ENCODE peak calls at places on chromosomes 5 and 9, in five cellular contexts. V is SK-N-SH, O is prostate gland, B is GM23338, U is breast epithelium. G is an unnamed sample.
A peak's percentile ranks its signal among the peaks of the same experiment; 100 is the strongest.

GRCh38 chr9:107782381-107782780 is 292.8 kb upstream of the KLF4 start:
- DNase-seq in V (no peak), O (no peak), B (no peak), U (no peak), G (no peak)

GRCh38 chr5:128143911-128144310 is 60.3 kb downstream of the SLC12A2 start:
- DNase-seq in V (no peak), O (no peak), B (no peak), U (no peak), G (no peak)

GRCh38 chr9:80400624-80401230 is 829.0 kb downstream of the TLE4 start:
- DNase-seq in V (no peak), O (no peak), B (peak; percentile 70), U (no peak), G (no peak)

GRCh38 chr9:13032585-13032984 is 246.9 kb downstream of the MPDZ start:
- DNase-seq in V (no peak), O (no peak), B (no peak), U (no peak), G (no peak)

GRCh38 chr9:113828211-113828610 is 47.9 kb upstream of the ZNF618 start:
- DNase-seq in V (no peak), O (no peak), B (no peak), U (no peak), G (no peak)

GRCh38 chr5:92548351-92548750 is 1032.7 kb downstream of the NR2F1-AS1 start:
- DNase-seq in V (no peak), O (no peak), B (no peak), U (no peak), G (no peak)

GRCh38 chr9:126419475-126419874 is 92.8 kb downstream of the MVB12B start:
- DNase-seq in V (no peak), O (no peak), B (no peak), U (no peak), G (no peak)

GRCh38 chr5:55934117-55934613 is 60.6 kb downstream of the IL6ST start:
- DNase-seq in V (no peak), O (peak; percentile 30), B (no peak), U (peak; percentile 62), G (no peak)

GRCh38 chr5:147507480-147508126 is 2.3 kb downstream of the DPYSL3 start:
- DNase-seq in V (no peak), O (no peak), B (no peak), U (no peak), G (no peak)

GRCh38 chr5:16411741-16412455 is 53.7 kb downstream of the ZNF622 start:
- DNase-seq in V (no peak), O (no peak), B (no peak), U (no peak), G (peak; percentile 60)

GRCh38 chr9:136465500-136466154 is 17.2 kb downstream of the SEC16A start:
- DNase-seq in V (no peak), O (no peak), B (no peak), U (no peak), G (no peak)

GRCh38 chr9:121861501-121862180 is 210.2 kb downstream of the DAB2IP start:
- DNase-seq in V (peak; percentile 61), O (no peak), B (peak; percentile 71), U (peak; percentile 15), G (no peak)
- TF ChIP-seq CTCF in V (peak; percentile 55), O (no peak), B (peak; percentile 58), U (peak; percentile 23), G (no peak)

DNA sequence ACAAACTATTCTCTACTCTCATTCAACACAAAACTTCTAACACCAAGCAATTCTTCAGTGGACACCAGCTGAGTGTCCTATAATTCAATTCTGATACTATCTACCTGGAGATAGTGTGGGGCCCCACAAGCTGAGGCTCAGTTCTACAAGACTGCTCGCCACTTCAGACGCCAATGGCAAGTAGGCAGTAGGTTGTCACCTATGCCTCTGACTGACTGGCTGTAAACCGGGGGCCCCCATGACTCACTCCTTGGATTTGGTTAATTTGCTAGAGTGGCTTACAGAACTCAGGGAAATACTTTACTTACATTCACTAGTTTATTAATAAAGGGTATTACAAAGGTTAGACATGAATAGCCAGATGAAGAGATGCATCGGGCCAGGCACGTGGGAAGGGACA is 21.5 kb downstream of the INIP start:
- DNase-seq in V (no peak), O (no peak), B (no peak), U (no peak), G (no peak)
- TF ChIP-seq POLR2AphosphoS5 in V (no peak), O (no peak), B (no peak), U (no peak), G (no peak)

GRCh38 chr5:43281840-43282658 is 31.2 kb downstream of the HMGCS1 start:
- DNase-seq in V (no peak), O (no peak), B (no peak), U (no peak), G (no peak)

GRCh38 chr5:43288269-43288831 is 24.9 kb downstream of the HMGCS1 start:
- DNase-seq in V (no peak), O (no peak), B (no peak), U (no peak), G (no peak)

GRCh38 chr5:43286623-43287022 is 26.6 kb downstream of the HMGCS1 start:
- DNase-seq in V (no peak), O (no peak), B (no peak), U (no peak), G (no peak)

GRCh38 chr5:43290726-43291125 is 22.5 kb downstream of the HMGCS1 start:
- DNase-seq in V (no peak), O (no peak), B (no peak), U (no peak), G (no peak)

DNA sequence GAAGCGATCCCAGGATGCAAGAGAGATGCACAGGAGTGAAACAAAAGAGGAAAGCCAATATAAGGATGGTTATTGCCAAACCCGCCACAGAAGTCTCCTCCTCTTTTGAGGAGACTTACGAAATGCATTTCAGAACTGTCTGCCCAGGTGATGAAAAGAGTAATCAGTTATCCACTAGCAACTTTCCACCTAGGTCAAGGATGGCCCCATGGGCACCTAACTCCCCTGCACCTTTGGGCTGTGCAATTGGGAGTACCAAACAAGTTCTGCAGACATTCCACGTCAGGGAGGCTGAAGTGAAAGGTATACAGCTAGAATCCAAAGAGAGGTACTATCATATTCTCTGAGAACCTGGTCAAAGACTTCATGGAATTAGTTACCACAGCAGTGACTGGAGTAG is 25.7 kb downstream of the HMGCS1 start:
- DNase-seq in V (no peak), O (no peak), B (no peak), U (no peak), G (no peak)
- TF ChIP-seq CTCF in V (no peak), O (no peak), B (no peak), U (no peak), G (no peak)

GRCh38 chr9:15211994-15212501 is 95.0 kb downstream of the TTC39B start:
- DNase-seq in V (no peak), O (no peak), B (no peak), U (no peak), G (no peak)

GRCh38 chr9:15213249-15213648 is 93.8 kb downstream of the TTC39B start:
- DNase-seq in V (no peak), O (no peak), B (no peak), U (no peak), G (no peak)

GRCh38 chr9:15206949-15207696 is 99.9 kb downstream of the TTC39B start:
- DNase-seq in V (no peak), O (no peak), B (no peak), U (no peak), G (no peak)

GRCh38 chr9:15205632-15206243 is 101.3 kb downstream of the TTC39B start:
- DNase-seq in V (no peak), O (no peak), B (no peak), U (no peak), G (no peak)

DNA sequence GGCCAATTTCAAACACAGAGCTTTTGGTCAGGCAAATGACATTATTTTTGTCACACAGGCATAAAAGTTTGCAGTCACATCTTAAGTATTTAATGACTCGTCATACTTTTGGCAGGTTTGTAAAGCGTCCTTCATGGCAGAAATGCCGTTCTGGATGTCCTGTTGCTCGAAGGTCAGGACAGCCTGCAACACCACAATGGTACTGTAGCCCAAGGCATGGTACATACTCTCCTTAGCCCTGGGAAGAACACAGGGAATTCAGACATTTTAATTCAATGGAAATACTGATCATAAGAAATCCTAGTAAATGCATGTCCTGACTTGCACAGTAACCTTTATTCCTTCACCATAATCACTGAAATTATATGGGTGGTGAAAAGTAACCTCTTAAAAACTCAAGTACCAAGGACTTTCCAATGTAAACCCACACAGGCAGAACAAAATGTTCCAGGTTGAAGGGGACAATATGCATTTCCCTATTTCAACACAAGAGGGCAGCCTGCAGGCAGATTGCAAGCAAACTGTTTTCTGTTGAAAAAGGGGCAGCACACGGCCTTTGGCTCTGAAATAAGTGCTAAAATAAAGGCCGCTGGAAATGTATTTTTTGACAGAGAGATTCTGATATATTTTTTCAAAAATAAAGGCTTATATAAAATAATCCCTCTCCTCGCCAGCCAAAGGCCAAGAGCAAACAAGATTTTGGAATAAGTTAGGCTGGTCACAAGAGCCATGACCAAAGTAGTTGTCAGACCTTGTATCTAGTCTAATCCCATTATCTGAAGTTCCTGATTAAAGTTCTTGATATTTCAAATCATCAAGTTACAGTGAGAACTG is 95.6 kb downstream of the TTC39B start:
- DNase-seq in V (peak; percentile 57), O (peak; percentile 72), B (peak; percentile 89), U (peak; percentile 59), G (no peak)
- TF ChIP-seq POLR2AphosphoS5 in V (no peak), O (peak; percentile 78), B (no peak), U (no peak), G (no peak)

GRCh38 chr9:75976549-75976948 is 86.1 kb downstream of the PCSK5 start:
- DNase-seq in V (no peak), O (no peak), B (no peak), U (no peak), G (no peak)

GRCh38 chr9:75983320-75983719 is 92.8 kb downstream of the PCSK5 start:
- DNase-seq in V (no peak), O (no peak), B (no peak), U (no peak), G (no peak)

GRCh38 chr9:75974006-75974766 is 83.7 kb downstream of the PCSK5 start:
- DNase-seq in V (no peak), O (no peak), B (no peak), U (no peak), G (no peak)

GRCh38 chr9:75979362-75979761 is 88.9 kb downstream of the PCSK5 start:
- DNase-seq in V (no peak), O (no peak), B (peak; percentile 77), U (no peak), G (no peak)
- TF ChIP-seq CTCF in V (peak; percentile 26), O (no peak), B (peak; percentile 58), U (no peak), G (no peak)

GRCh38 chr5:136350339-136350738 is 15.0 kb downstream of the TRPC7 start:
- DNase-seq in V (no peak), O (no peak), B (no peak), U (no peak), G (no peak)
- TF ChIP-seq POLR2AphosphoS5 in V (no peak), O (no peak), B (no peak), U (no peak), G (no peak)

GRCh38 chr5:153718713-153719112 is 228.2 kb downstream of the GRIA1 start:
- DNase-seq in V (no peak), O (no peak), B (no peak), U (no peak), G (peak; percentile 81)
- TF ChIP-seq CTCF in V (no peak), O (no peak), B (no peak), U (no peak), G (no peak)

GRCh38 chr5:54517512-54518145 is at the start of gene SNX18:
- DNase-seq in V (peak; percentile 96), O (peak; percentile 88), B (peak; percentile 93), U (peak; percentile 87), G (peak; percentile 95)
- TF ChIP-seq POLR2AphosphoS5 in V (peak; percentile 23), O (peak; percentile 72), B (peak; percentile 28), U (peak; percentile 47), G (peak; percentile 37)